ENCODE peak calls at places on chromosomes 11 and 22, in nine cellular contexts. C, Z, Q, Y, E, W, X, N and J are unnamed samples.

GRCh38 chr11:2529173-2529572 is 84.4 kb downstream of the KCNQ1 start:
- DNase-seq in Q (no peak), N (no peak), E (no peak), Y (no peak), Z (no peak), W (no peak), X (no peak), C (no peak), J (no peak)

GRCh38 chr11:30143098-30143705 is 87.6 kb upstream of the FSHB start:
- DNase-seq in X (no peak), C (peak; percentile 14), Z (no peak), E (no peak), W (peak; percentile 55), Y (no peak), N (peak; percentile 37), Q (no peak), J (no peak)

GRCh38 chr11:35330924-35331323 is 88.4 kb downstream of the SLC1A2 start:
- DNase-seq in Z (no peak), C (no peak), Q (no peak), X (no peak), Y (peak; percentile 19), E (no peak), W (no peak), N (no peak), J (no peak)

GRCh38 chr11:3823303-3823702 is 14.9 kb downstream of the PGAP2 start:
- DNase-seq in E (no peak), Z (no peak), C (no peak), X (no peak), N (peak; percentile 29), Y (no peak), Q (no peak), W (peak; percentile 82), J (no peak)

GRCh38 chr11:75508051-75508561 is 17.6 kb downstream of the GDPD5 start:
- DNase-seq in N (no peak), Z (no peak), C (no peak), Q (no peak), Y (peak; percentile 13), X (no peak), W (no peak), E (no peak), J (no peak)

GRCh38 chr11:75631086-75631694 is 37.6 kb downstream of the MAP6 start:
- DNase-seq in W (no peak), E (no peak), Y (no peak), N (no peak), Q (no peak), Z (no peak), C (no peak), X (no peak), J (no peak)

GRCh38 chr22:29102300-29102699 is 29.5 kb downstream of the KREMEN1 start:
- DNase-seq in E (no peak), Y (no peak), C (no peak), W (no peak), Z (no peak), N (no peak), X (no peak), Q (no peak), J (no peak)

GRCh38 chr11:121814962-121815361 is 301.1 kb downstream of the BLID start:
- DNase-seq in C (no peak), N (no peak), Q (no peak), W (peak; percentile 54), Z (no peak), E (no peak), Y (no peak), X (no peak), J (no peak)

GRCh38 chr22:32557424-32557823 is 82.8 kb downstream of the FBXO7 start:
- DNase-seq in Z (no peak), W (no peak), Q (no peak), E (no peak), C (no peak), Y (no peak), N (peak; percentile 76), X (no peak), J (no peak)

GRCh38 chr11:441418-442274 is at the start of gene ANO9:
- DNase-seq in C (no peak), Z (no peak), X (no peak), N (no peak), Y (no peak), W (no peak), Q (no peak), E (no peak), J (peak; percentile 23)

GRCh38 chr11:67998150-67999045 is 5.5 kb downstream of the UNC93B1 start:
- DNase-seq in X (no peak), C (no peak), Y (no peak), N (no peak), E (no peak), Q (no peak), Z (no peak), W (no peak), J (no peak)

GRCh38 chr11:117187428-117187798 is 8.9 kb downstream of the SIDT2 start:
- DNase-seq in N (no peak), E (no peak), Y (no peak), W (no peak), X (no peak), Q (no peak), Z (no peak), C (no peak), J (no peak)

GRCh38 chr11:1825039-1825740 is 9.6 kb upstream of the SYT8 start:
- DNase-seq in Q (no peak), Z (no peak), N (peak; percentile 70), Y (no peak), C (no peak), X (peak; percentile 89), W (no peak), E (peak; percentile 63), J (no peak)

GRCh38 chr22:32286290-32286840 is 31.2 kb upstream of the SLC5A4 start:
- DNase-seq in Q (no peak), E (no peak), X (no peak), Y (no peak), Z (no peak), N (no peak), W (no peak), C (no peak), J (no peak)

GRCh38 chr11:80587906-80588305 is 1147.1 kb upstream of the TENM4 start:
- DNase-seq in N (no peak), C (no peak), Q (no peak), Z (no peak), X (no peak), Y (no peak), E (no peak), W (no peak), J (no peak)

GRCh38 chr11:72702096-72702495 is 27.9 kb upstream of the PDE2A start:
- DNase-seq in Z (no peak), C (no peak), Y (no peak), X (no peak), Q (no peak), N (no peak), E (no peak), W (no peak), J (no peak)

GRCh38 chr11:28257761-28258160 is 149.6 kb downstream of the METTL15 start:
- DNase-seq in Y (no peak), C (no peak), E (no peak), N (no peak), X (no peak), W (peak; percentile 25), Q (no peak), Z (no peak), J (no peak)

GRCh38 chr22:46350646-46351045 is 15.1 kb downstream of the TRMU start:
- DNase-seq in C (no peak), N (no peak), W (no peak), Q (no peak), X (no peak), Z (no peak), E (no peak), Y (no peak), J (no peak)

GRCh38 chr11:117430293-117430955 is 102.8 kb downstream of the CEP164 start:
- DNase-seq in E (no peak), Y (no peak), C (no peak), Q (no peak), W (no peak), N (no peak), X (no peak), Z (no peak), J (no peak)

GRCh38 chr11:110818032-110818687 is 105.9 kb upstream of the ARHGAP20 start:
- DNase-seq in C (no peak), X (no peak), Q (no peak), E (no peak), Y (no peak), N (no peak), Z (no peak), W (peak; percentile 71), J (no peak)

GRCh38 chr11:61731211-61731955 is 21.1 kb upstream of the MYRF start:
- DNase-seq in W (no peak), Z (no peak), Y (no peak), Q (no peak), E (no peak), C (no peak), X (no peak), N (no peak), J (no peak)

GRCh38 chr11:48170176-48170839 is 46.3 kb upstream of the OR4B1 start:
- DNase-seq in W (peak; percentile 64), C (no peak), X (no peak), Q (no peak), E (no peak), N (no peak), Y (no peak), Z (no peak), J (no peak)